ENCODE peak calls at places on chromosome 12, in four cellular contexts. One of them, this sample, is unnamed.

GRCh38 chr12:79997115-79997805 is 62.4 kb upstream of the PPP1R12A start:
- DNase-seq in GM12878: peak; percentile 45
- DNase-seq in K562: no peak
- DNase-seq in HepG2: no peak
- DNase-seq in this sample: no peak

GRCh38 chr12:94427520-94428381 is 31.9 kb downstream of the CEP83 start:
- DNase-seq in GM12878: peak; percentile 43
- DNase-seq in K562: no peak
- DNase-seq in HepG2: no peak
- DNase-seq in this sample: no peak

GRCh38 chr12:120757226-120757742 is 31.7 kb downstream of the ACADS start:
- DNase-seq in GM12878: no peak
- DNase-seq in K562: no peak
- DNase-seq in HepG2: no peak
- DNase-seq in this sample: no peak

GRCh38 chr12:29238822-29239291 is 89.8 kb downstream of the FAR2 start:
- DNase-seq in GM12878: no peak
- DNase-seq in K562: no peak
- DNase-seq in HepG2: no peak
- DNase-seq in this sample: no peak

GRCh38 chr12:117778656-117779055 is 190.1 kb downstream of the KSR2 start:
- DNase-seq in GM12878: no peak
- DNase-seq in K562: no peak
- DNase-seq in HepG2: no peak
- DNase-seq in this sample: no peak

GRCh38 chr12:117583677-117584076 is 222.3 kb upstream of the NOS1 start:
- DNase-seq in GM12878: no peak
- DNase-seq in K562: no peak
- DNase-seq in HepG2: no peak
- DNase-seq in this sample: peak; percentile 17

GRCh38 chr12:111440152-111440551 is 34.4 kb downstream of the SH2B3 start:
- DNase-seq in GM12878: no peak
- DNase-seq in K562: no peak
- DNase-seq in HepG2: no peak
- DNase-seq in this sample: no peak

GRCh38 chr12:52813885-52814709 is at the start of gene KRT4:
- DNase-seq in GM12878: no peak
- DNase-seq in K562: no peak
- DNase-seq in HepG2: no peak
- DNase-seq in this sample: no peak

GRCh38 chr12:104121001-104121400 is 17.0 kb downstream of the NFYB start:
- DNase-seq in GM12878: no peak
- DNase-seq in K562: no peak
- DNase-seq in HepG2: no peak
- DNase-seq in this sample: no peak

GRCh38 chr12:95385246-95385645 is 88.7 kb upstream of the METAP2 start:
- DNase-seq in GM12878: no peak
- DNase-seq in K562: peak; percentile 12
- DNase-seq in HepG2: no peak
- DNase-seq in this sample: peak; percentile 12

GRCh38 chr12:65220761-65221160 is 51.4 kb downstream of the LEMD3 start:
- DNase-seq in GM12878: no peak
- DNase-seq in K562: no peak
- DNase-seq in HepG2: no peak
- DNase-seq in this sample: no peak

GRCh38 chr12:104763163-104763805 is 194.8 kb downstream of the SLC41A2 start:
- DNase-seq in GM12878: no peak
- DNase-seq in K562: peak; percentile 19
- DNase-seq in HepG2: no peak
- DNase-seq in this sample: no peak

GRCh38 chr12:70149665-70150064 is 93.6 kb upstream of the CNOT2 start:
- DNase-seq in GM12878: no peak
- DNase-seq in K562: no peak
- DNase-seq in HepG2: no peak
- DNase-seq in this sample: no peak

GRCh38 chr12:19978193-19978592 is 390.1 kb upstream of the PDE3A start:
- DNase-seq in GM12878: no peak
- DNase-seq in K562: no peak
- DNase-seq in HepG2: no peak
- DNase-seq in this sample: no peak

GRCh38 chr12:93380480-93381121 is 2.9 kb downstream of the NUDT4 start:
- DNase-seq in GM12878: no peak
- DNase-seq in K562: no peak
- DNase-seq in HepG2: peak; percentile 43
- DNase-seq in this sample: peak; percentile 30

GRCh38 chr12:70196732-70197361 is 46.4 kb upstream of the CNOT2 start:
- DNase-seq in GM12878: no peak
- DNase-seq in K562: no peak
- DNase-seq in HepG2: no peak
- DNase-seq in this sample: no peak

GRCh38 chr12:123937707-123938600 is 34.7 kb downstream of the CCDC92 start:
- DNase-seq in GM12878: no peak
- DNase-seq in K562: no peak
- DNase-seq in HepG2: no peak
- DNase-seq in this sample: no peak

GRCh38 chr12:102484017-102484731 is 3.8 kb upstream of the IGF1 start:
- DNase-seq in GM12878: peak; percentile 84
- DNase-seq in K562: peak; percentile 73
- DNase-seq in HepG2: peak; percentile 26
- DNase-seq in this sample: peak; percentile 70

GRCh38 chr12:107014050-107014449 is 27.1 kb upstream of the MTERF2 start:
- DNase-seq in GM12878: no peak
- DNase-seq in K562: peak; percentile 12
- DNase-seq in HepG2: peak; percentile 40
- DNase-seq in this sample: peak; percentile 72

GRCh38 chr12:41497362-41497761 is 309.2 kb downstream of the PDZRN4 start:
- DNase-seq in GM12878: no peak
- DNase-seq in K562: no peak
- DNase-seq in HepG2: no peak
- DNase-seq in this sample: no peak

GRCh38 chr12:113161415-113162016 is 12.0 kb downstream of the CFAP73 start:
- DNase-seq in GM12878: no peak
- DNase-seq in K562: peak; percentile 93
- DNase-seq in HepG2: no peak
- DNase-seq in this sample: peak; percentile 98

GRCh38 chr12:124053855-124054254 is 80.8 kb downstream of the ZNF664 start:
- DNase-seq in GM12878: no peak
- DNase-seq in K562: peak; percentile 46
- DNase-seq in HepG2: peak; percentile 52
- DNase-seq in this sample: peak; percentile 88

GRCh38 chr12:95213928-95214327 is 3.3 kb downstream of the FGD6 start:
- DNase-seq in GM12878: no peak
- DNase-seq in K562: no peak
- DNase-seq in HepG2: no peak
- DNase-seq in this sample: no peak

GRCh38 chr12:57590892-57591566 is at the start of gene PIP4K2C:
- DNase-seq in GM12878: peak; percentile 44
- DNase-seq in K562: peak; percentile 92
- DNase-seq in HepG2: peak; percentile 77
- DNase-seq in this sample: peak; percentile 94
- H3K27ac ChIP-seq in GM12878: peak within 1 kb of the TSS; percentile 51
- H3K27ac ChIP-seq in K562: peak within 1 kb of the TSS; percentile 84
- H3K27ac ChIP-seq in HepG2: peak within 1 kb of the TSS; percentile 63
- H3K27ac ChIP-seq in this sample: peak within 1 kb of the TSS; percentile 81

GRCh38 chr12:27179399-27180214 is 64.5 kb upstream of the STK38L start:
- DNase-seq in GM12878: peak; percentile 96
- DNase-seq in K562: no peak
- DNase-seq in HepG2: peak; percentile 25
- DNase-seq in this sample: no peak
- TF ChIP-seq CREB1 in GM12878: peak; percentile 86
- TF ChIP-seq CREB1 in K562: no peak
- TF ChIP-seq CREB1 in HepG2: no peak
- TF ChIP-seq CREB1 in this sample: no peak

GRCh38 chr12:4810219-4810671 is 90.0 kb downstream of the GALNT8 start:
- DNase-seq in GM12878: no peak
- DNase-seq in K562: no peak
- DNase-seq in HepG2: no peak
- DNase-seq in this sample: no peak

GRCh38 chr12:4816776-4817530 is 92.8 kb upstream of the KCNA1 start:
- DNase-seq in GM12878: no peak
- DNase-seq in K562: no peak
- DNase-seq in HepG2: no peak
- DNase-seq in this sample: no peak

GRCh38 chr12:4812621-4813327 is 92.6 kb downstream of the GALNT8 start:
- DNase-seq in GM12878: no peak
- DNase-seq in K562: no peak
- DNase-seq in HepG2: no peak
- DNase-seq in this sample: no peak

GRCh38 chr12:4814485-4814884 is 94.3 kb downstream of the GALNT8 start:
- DNase-seq in GM12878: no peak
- DNase-seq in K562: no peak
- DNase-seq in HepG2: no peak
- DNase-seq in this sample: no peak

GRCh38 chr12:4813741-4814140 is 93.5 kb downstream of the GALNT8 start:
- DNase-seq in GM12878: no peak
- DNase-seq in K562: no peak
- DNase-seq in HepG2: no peak
- DNase-seq in this sample: no peak
- TF ChIP-seq REST in GM12878: no peak
- TF ChIP-seq REST in K562: no peak
- TF ChIP-seq REST in HepG2: no peak
- TF ChIP-seq REST in this sample: no peak

GRCh38 chr12:49959570-49960473 is 1.9 kb upstream of the AQP5 start:
- DNase-seq in GM12878: no peak
- DNase-seq in K562: no peak
- DNase-seq in HepG2: no peak
- DNase-seq in this sample: peak; percentile 94

GRCh38 chr12:49960474-49961110 is 1.1 kb upstream of the AQP5 start:
- DNase-seq in GM12878: no peak
- DNase-seq in K562: no peak
- DNase-seq in HepG2: no peak
- DNase-seq in this sample: no peak

GRCh38 chr12:49962861-49963765 is 1.4 kb downstream of the AQP5 start:
- DNase-seq in GM12878: no peak
- DNase-seq in K562: no peak
- DNase-seq in HepG2: no peak
- DNase-seq in this sample: no peak

GRCh38 chr12:49961993-49962764 is 507 bp downstream of the AQP5 start:
- DNase-seq in GM12878: no peak
- DNase-seq in K562: no peak
- DNase-seq in HepG2: no peak
- DNase-seq in this sample: peak; percentile 66

DNA sequence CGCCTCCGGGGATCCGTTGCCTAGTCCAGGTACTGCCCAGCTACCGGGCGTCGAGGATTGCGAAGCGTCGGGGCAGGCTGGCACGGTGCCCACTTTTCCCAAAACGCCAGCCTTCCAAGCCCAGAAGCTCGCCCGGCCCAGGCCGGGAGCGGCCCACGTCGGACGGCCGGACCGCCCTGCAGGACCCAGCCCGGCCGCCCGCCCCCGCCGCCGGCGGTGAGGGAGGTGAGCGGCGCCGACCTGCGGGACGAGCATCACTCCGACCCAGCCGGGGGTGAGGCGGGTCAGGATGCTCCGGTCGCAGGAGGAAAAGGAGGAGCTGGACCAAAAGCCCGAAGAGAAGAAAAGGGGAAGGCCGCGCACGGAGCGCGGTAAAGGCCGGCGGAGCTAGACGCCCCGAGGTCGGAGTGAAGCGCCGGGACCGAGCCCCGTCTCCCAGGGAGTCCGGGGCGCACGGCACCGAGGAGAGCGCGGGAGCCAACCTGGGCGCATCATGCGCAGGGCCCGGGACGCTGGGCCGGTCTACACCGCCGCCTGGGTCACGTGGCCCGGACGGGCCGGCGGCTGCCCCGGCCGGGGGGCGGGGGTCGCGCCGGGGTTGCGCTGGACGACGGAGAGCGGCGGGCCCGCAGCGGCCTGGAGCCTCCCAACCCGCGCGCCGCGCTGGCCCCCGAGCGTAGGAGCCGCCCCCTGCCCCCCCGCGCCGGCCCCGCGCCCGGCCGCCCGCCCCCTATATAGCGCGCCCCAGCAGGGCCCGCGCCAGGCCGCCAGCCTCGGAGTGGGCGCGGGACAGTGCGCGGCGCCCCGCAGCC is at the start of gene AQP5:
- DNase-seq in GM12878: no peak
- DNase-seq in K562: no peak
- DNase-seq in HepG2: no peak
- DNase-seq in this sample: peak; percentile 64
- H3K27ac ChIP-seq in GM12878: no peak within 1 kb of the TSS
- H3K27ac ChIP-seq in K562: no peak within 1 kb of the TSS
- H3K27ac ChIP-seq in HepG2: no peak within 1 kb of the TSS
- H3K27ac ChIP-seq in this sample: no peak within 1 kb of the TSS

DNA sequence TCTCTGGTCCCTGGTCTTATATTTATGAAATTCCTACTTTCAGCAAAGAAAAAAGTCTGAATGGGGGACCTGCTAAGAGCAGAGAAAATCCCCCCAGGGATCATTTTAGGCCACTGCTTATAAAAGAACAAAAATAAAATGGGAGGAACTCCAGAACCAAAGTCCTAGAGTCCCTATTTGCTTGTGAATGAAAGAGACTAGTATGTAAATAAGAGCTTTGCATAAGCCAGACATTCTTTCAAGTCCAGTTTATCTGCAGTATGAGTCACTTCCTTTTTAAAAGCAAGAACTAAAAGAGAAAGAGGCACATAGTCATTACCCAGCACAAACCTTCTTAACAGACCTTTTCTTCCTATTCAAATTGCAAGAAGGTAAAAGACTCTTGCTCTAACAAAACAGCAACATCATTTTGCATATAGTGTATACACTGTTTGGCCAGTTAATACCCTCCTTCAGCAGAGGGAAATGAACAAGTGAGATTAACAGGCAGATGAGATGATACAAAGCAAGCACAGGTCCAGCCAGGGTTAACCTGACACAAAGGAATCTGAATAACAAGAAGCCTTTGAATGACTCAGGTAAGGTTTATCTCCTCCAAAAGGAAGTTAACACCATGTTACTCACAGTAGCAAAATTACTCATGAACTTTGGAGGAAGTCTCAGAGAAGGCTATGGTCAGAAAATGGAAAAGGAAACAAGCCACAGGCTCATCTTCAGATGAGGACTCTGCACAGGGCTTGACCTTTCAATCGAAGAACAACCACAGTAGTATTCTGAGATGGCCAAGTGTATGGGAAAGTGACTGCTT is 87.3 kb downstream of the PHLDA1 start:
- DNase-seq in GM12878: peak; percentile 54
- DNase-seq in K562: peak; percentile 69
- DNase-seq in HepG2: peak; percentile 97
- DNase-seq in this sample: peak; percentile 71
- TF ChIP-seq CREB1 in GM12878: peak; percentile 20
- TF ChIP-seq CREB1 in K562: peak; percentile 22
- TF ChIP-seq CREB1 in HepG2: peak; percentile 71
- TF ChIP-seq CREB1 in this sample: peak; percentile 37

GRCh38 chr12:56359851-56360767 is at the start of gene STAT2:
- DNase-seq in GM12878: peak; percentile 99
- DNase-seq in K562: peak; percentile 100
- DNase-seq in HepG2: peak; percentile 98
- DNase-seq in this sample: peak; percentile 100
- TF ChIP-seq REST in GM12878: peak; percentile 42
- TF ChIP-seq REST in K562: no peak
- TF ChIP-seq REST in HepG2: no peak
- TF ChIP-seq REST in this sample: no peak

GRCh38 chr12:3772380-3772779 is 19.5 kb upstream of the CRACR2A start:
- DNase-seq in GM12878: no peak
- DNase-seq in K562: no peak
- DNase-seq in HepG2: no peak
- DNase-seq in this sample: no peak
- H3K27ac ChIP-seq in GM12878: no peak overlapping the region
- H3K27ac ChIP-seq in K562: no peak overlapping the region
- H3K27ac ChIP-seq in HepG2: no peak overlapping the region
- H3K27ac ChIP-seq in this sample: no peak overlapping the region